ENCODE peak calls at places on chromosomes 7 and 10, in ten cellular contexts. One of them, this sample, is unnamed. For H3K4me1, the result is how much of the 10 kb centered on the place peaks cover.

GRCh38 chr7:144384555-144385245 is 18.8 kb downstream of the NOBOX start:
- DNase-seq in OCI-LY7: no peak
- DNase-seq in left lung: no peak
- DNase-seq in cardiac muscle cell: no peak
- DNase-seq in fibroblast of lung: no peak
- DNase-seq in colonic mucosa: peak
- DNase-seq in upper lobe of right lung: no peak
- DNase-seq in neural progenitor cell: no peak
- DNase-seq in stomach: no peak
- DNase-seq in kidney: peak
- DNase-seq in this sample: no peak

GRCh38 chr7:32573110-32573687 is 77.9 kb downstream of the AVL9 start:
- DNase-seq in stomach: no peak
- DNase-seq in colonic mucosa: no peak
- DNase-seq in neural progenitor cell: no peak
- DNase-seq in cardiac muscle cell: no peak
- DNase-seq in OCI-LY7: no peak
- DNase-seq in upper lobe of right lung: no peak
- DNase-seq in fibroblast of lung: no peak
- DNase-seq in kidney: no peak
- DNase-seq in left lung: no peak
- DNase-seq in this sample: no peak

GRCh38 chr7:158689500-158689899 is 15.1 kb downstream of the NCAPG2 start:
- DNase-seq in colonic mucosa: no peak
- DNase-seq in kidney: no peak
- DNase-seq in cardiac muscle cell: no peak
- DNase-seq in upper lobe of right lung: no peak
- DNase-seq in OCI-LY7: no peak
- DNase-seq in stomach: no peak
- DNase-seq in fibroblast of lung: no peak
- DNase-seq in left lung: no peak
- DNase-seq in neural progenitor cell: no peak
- DNase-seq in this sample: no peak

GRCh38 chr7:73342645-73343044 is 14.7 kb downstream of the FKBP6 start:
- DNase-seq in fibroblast of lung: peak
- DNase-seq in OCI-LY7: no peak
- DNase-seq in kidney: no peak
- DNase-seq in left lung: no peak
- DNase-seq in upper lobe of right lung: no peak
- DNase-seq in neural progenitor cell: peak
- DNase-seq in stomach: peak
- DNase-seq in colonic mucosa: no peak
- DNase-seq in cardiac muscle cell: peak
- DNase-seq in this sample: no peak

GRCh38 chr10:97451605-97452004 is 5.6 kb downstream of the ZDHHC16 start:
- DNase-seq in upper lobe of right lung: no peak
- DNase-seq in OCI-LY7: no peak
- DNase-seq in neural progenitor cell: no peak
- DNase-seq in cardiac muscle cell: no peak
- DNase-seq in fibroblast of lung: no peak
- DNase-seq in colonic mucosa: no peak
- DNase-seq in stomach: no peak
- DNase-seq in left lung: no peak
- DNase-seq in kidney: no peak
- DNase-seq in this sample: no peak

GRCh38 chr10:61592581-61592980 is 70.1 kb upstream of the CABCOCO1 start:
- DNase-seq in OCI-LY7: peak
- DNase-seq in kidney: no peak
- DNase-seq in upper lobe of right lung: no peak
- DNase-seq in stomach: peak
- DNase-seq in neural progenitor cell: peak
- DNase-seq in fibroblast of lung: peak
- DNase-seq in colonic mucosa: no peak
- DNase-seq in cardiac muscle cell: peak
- DNase-seq in left lung: no peak
- DNase-seq in this sample: no peak

GRCh38 chr10:5040781-5041470 is 37.3 kb upstream of the AKR1C2 start:
- DNase-seq in fibroblast of lung: no peak
- DNase-seq in stomach: no peak
- DNase-seq in kidney: no peak
- DNase-seq in neural progenitor cell: no peak
- DNase-seq in OCI-LY7: no peak
- DNase-seq in upper lobe of right lung: no peak
- DNase-seq in cardiac muscle cell: no peak
- DNase-seq in left lung: no peak
- DNase-seq in colonic mucosa: peak
- DNase-seq in this sample: no peak

GRCh38 chr10:132107211-132107946 is 41.6 kb downstream of the JAKMIP3 start:
- DNase-seq in OCI-LY7: no peak
- DNase-seq in stomach: peak
- DNase-seq in colonic mucosa: no peak
- DNase-seq in cardiac muscle cell: no peak
- DNase-seq in neural progenitor cell: no peak
- DNase-seq in left lung: peak
- DNase-seq in fibroblast of lung: no peak
- DNase-seq in kidney: peak
- DNase-seq in upper lobe of right lung: no peak
- DNase-seq in this sample: no peak

GRCh38 chr10:130772056-130772455 is 539.5 kb downstream of the TCERG1L start:
- DNase-seq in fibroblast of lung: no peak
- DNase-seq in stomach: no peak
- DNase-seq in colonic mucosa: no peak
- DNase-seq in left lung: no peak
- DNase-seq in cardiac muscle cell: no peak
- DNase-seq in kidney: peak
- DNase-seq in OCI-LY7: no peak
- DNase-seq in neural progenitor cell: no peak
- DNase-seq in upper lobe of right lung: no peak
- DNase-seq in this sample: no peak

GRCh38 chr10:75378403-75378802 is 23.2 kb downstream of the ZNF503 start:
- DNase-seq in upper lobe of right lung: no peak
- DNase-seq in stomach: no peak
- DNase-seq in kidney: no peak
- DNase-seq in cardiac muscle cell: no peak
- DNase-seq in neural progenitor cell: no peak
- DNase-seq in fibroblast of lung: no peak
- DNase-seq in colonic mucosa: no peak
- DNase-seq in OCI-LY7: no peak
- DNase-seq in left lung: no peak
- DNase-seq in this sample: no peak
- H3K27ac ChIP-seq in upper lobe of right lung: no peak
- H3K27ac ChIP-seq in stomach: peak
- H3K27ac ChIP-seq in kidney: no peak
- H3K27ac ChIP-seq in cardiac muscle cell: no peak
- H3K27ac ChIP-seq in neural progenitor cell: no peak
- H3K27ac ChIP-seq in fibroblast of lung: no peak
- H3K27ac ChIP-seq in colonic mucosa: no peak
- H3K27ac ChIP-seq in OCI-LY7: no peak
- H3K27ac ChIP-seq in left lung: no peak
- H3K27ac ChIP-seq in this sample: no peak

DNA sequence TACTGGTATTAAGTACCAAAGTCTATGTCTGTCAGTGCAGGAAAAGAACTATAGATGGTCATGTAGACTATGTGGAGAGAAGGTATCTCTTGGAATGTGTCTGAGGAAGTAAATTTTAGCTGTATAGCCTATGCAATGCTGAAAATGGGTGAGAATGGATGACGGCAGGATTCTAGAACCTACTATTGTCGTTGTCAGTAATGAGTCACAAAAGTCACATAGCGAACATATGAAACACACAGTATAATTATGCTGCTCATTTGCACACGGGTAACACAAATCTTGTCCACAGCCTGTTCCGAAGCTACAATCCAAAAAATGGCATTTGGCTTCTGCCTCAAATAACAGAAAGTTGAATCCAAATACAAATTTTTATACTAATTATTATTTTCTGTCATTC is 33.6 kb upstream of the KMT2E start:
- DNase-seq in kidney: no peak
- DNase-seq in neural progenitor cell: no peak
- DNase-seq in OCI-LY7: no peak
- DNase-seq in colonic mucosa: no peak
- DNase-seq in stomach: no peak
- DNase-seq in left lung: no peak
- DNase-seq in cardiac muscle cell: no peak
- DNase-seq in upper lobe of right lung: no peak
- DNase-seq in fibroblast of lung: no peak
- DNase-seq in this sample: no peak
- H3K4me1 ChIP-seq in kidney: half or more
- H3K4me1 ChIP-seq in neural progenitor cell: under half
- H3K4me1 ChIP-seq in OCI-LY7: half or more
- H3K4me1 ChIP-seq in colonic mucosa: under half
- H3K4me1 ChIP-seq in stomach: half or more
- H3K4me1 ChIP-seq in left lung: half or more
- H3K4me1 ChIP-seq in cardiac muscle cell: under half
- H3K4me1 ChIP-seq in upper lobe of right lung: half or more
- H3K4me1 ChIP-seq in fibroblast of lung: under half
- H3K4me1 ChIP-seq in this sample: half or more

GRCh38 chr10:102522874-102523249 is 19.1 kb downstream of the SUFU start:
- DNase-seq in left lung: no peak
- DNase-seq in fibroblast of lung: no peak
- DNase-seq in kidney: no peak
- DNase-seq in neural progenitor cell: no peak
- DNase-seq in cardiac muscle cell: no peak
- DNase-seq in upper lobe of right lung: no peak
- DNase-seq in colonic mucosa: no peak
- DNase-seq in OCI-LY7: no peak
- DNase-seq in stomach: peak
- DNase-seq in this sample: no peak
- H3K27ac ChIP-seq in left lung: no peak
- H3K27ac ChIP-seq in fibroblast of lung: peak
- H3K27ac ChIP-seq in kidney: no peak
- H3K27ac ChIP-seq in neural progenitor cell: no peak
- H3K27ac ChIP-seq in cardiac muscle cell: no peak
- H3K27ac ChIP-seq in upper lobe of right lung: no peak
- H3K27ac ChIP-seq in colonic mucosa: no peak
- H3K27ac ChIP-seq in OCI-LY7: no peak
- H3K27ac ChIP-seq in stomach: no peak
- H3K27ac ChIP-seq in this sample: no peak

GRCh38 chr10:33215154-33215553 is 119.3 kb downstream of the NRP1 start:
- DNase-seq in OCI-LY7: no peak
- DNase-seq in fibroblast of lung: no peak
- DNase-seq in kidney: no peak
- DNase-seq in colonic mucosa: no peak
- DNase-seq in neural progenitor cell: no peak
- DNase-seq in left lung: no peak
- DNase-seq in cardiac muscle cell: no peak
- DNase-seq in upper lobe of right lung: no peak
- DNase-seq in stomach: no peak
- DNase-seq in this sample: no peak

GRCh38 chr10:33209777-33210176 is 124.7 kb downstream of the NRP1 start:
- DNase-seq in colonic mucosa: no peak
- DNase-seq in cardiac muscle cell: no peak
- DNase-seq in OCI-LY7: no peak
- DNase-seq in fibroblast of lung: no peak
- DNase-seq in stomach: no peak
- DNase-seq in kidney: no peak
- DNase-seq in upper lobe of right lung: no peak
- DNase-seq in neural progenitor cell: no peak
- DNase-seq in left lung: no peak
- DNase-seq in this sample: no peak

GRCh38 chr10:33214174-33214573 is 120.3 kb downstream of the NRP1 start:
- DNase-seq in kidney: no peak
- DNase-seq in fibroblast of lung: no peak
- DNase-seq in upper lobe of right lung: no peak
- DNase-seq in cardiac muscle cell: no peak
- DNase-seq in left lung: no peak
- DNase-seq in colonic mucosa: no peak
- DNase-seq in neural progenitor cell: no peak
- DNase-seq in OCI-LY7: no peak
- DNase-seq in stomach: no peak
- DNase-seq in this sample: no peak

GRCh38 chr10:33211123-33211878 is 123.2 kb downstream of the NRP1 start:
- DNase-seq in OCI-LY7: no peak
- DNase-seq in cardiac muscle cell: no peak
- DNase-seq in colonic mucosa: no peak
- DNase-seq in fibroblast of lung: peak
- DNase-seq in left lung: no peak
- DNase-seq in neural progenitor cell: no peak
- DNase-seq in upper lobe of right lung: no peak
- DNase-seq in kidney: peak
- DNase-seq in stomach: no peak
- DNase-seq in this sample: no peak

DNA sequence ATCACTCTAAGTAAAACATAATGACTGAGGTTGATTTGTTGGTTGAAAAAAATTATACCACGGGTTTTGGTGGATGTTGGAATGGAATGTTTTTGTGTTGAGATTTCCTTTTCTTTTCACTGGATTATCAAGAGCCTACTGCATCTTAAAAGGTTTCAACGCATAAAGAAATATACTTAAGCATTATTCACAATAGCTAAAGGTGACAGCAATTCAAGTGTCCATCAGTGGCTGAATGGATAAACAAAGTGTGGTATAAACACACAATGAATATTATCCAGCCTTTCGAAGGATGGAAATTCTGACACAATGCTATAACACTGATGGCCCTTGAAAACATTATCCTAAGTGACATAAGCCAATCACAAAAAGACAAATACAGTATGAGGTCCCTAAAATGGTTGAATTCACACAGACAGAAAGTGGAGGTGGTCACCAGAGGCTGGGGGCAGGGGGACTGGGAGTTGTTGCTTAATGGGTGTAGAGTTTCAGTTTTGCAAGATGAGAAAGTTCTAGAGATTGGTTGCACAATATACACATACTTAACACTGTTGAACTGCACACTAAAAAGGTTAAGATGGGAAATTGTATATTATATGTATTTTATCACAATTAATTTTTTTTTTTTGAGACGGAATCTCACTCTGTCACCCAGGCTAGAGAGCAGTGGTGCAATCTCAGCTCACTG is 122.3 kb downstream of the NRP1 start:
- DNase-seq in kidney: no peak
- DNase-seq in stomach: no peak
- DNase-seq in neural progenitor cell: no peak
- DNase-seq in upper lobe of right lung: no peak
- DNase-seq in OCI-LY7: no peak
- DNase-seq in colonic mucosa: no peak
- DNase-seq in fibroblast of lung: peak
- DNase-seq in left lung: no peak
- DNase-seq in cardiac muscle cell: no peak
- DNase-seq in this sample: no peak
- H3K4me1 ChIP-seq in kidney: under half
- H3K4me1 ChIP-seq in stomach: under half
- H3K4me1 ChIP-seq in neural progenitor cell: under half
- H3K4me1 ChIP-seq in upper lobe of right lung: under half
- H3K4me1 ChIP-seq in OCI-LY7: under half
- H3K4me1 ChIP-seq in colonic mucosa: under half
- H3K4me1 ChIP-seq in fibroblast of lung: under half
- H3K4me1 ChIP-seq in left lung: under half
- H3K4me1 ChIP-seq in cardiac muscle cell: under half
- H3K4me1 ChIP-seq in this sample: under half

DNA sequence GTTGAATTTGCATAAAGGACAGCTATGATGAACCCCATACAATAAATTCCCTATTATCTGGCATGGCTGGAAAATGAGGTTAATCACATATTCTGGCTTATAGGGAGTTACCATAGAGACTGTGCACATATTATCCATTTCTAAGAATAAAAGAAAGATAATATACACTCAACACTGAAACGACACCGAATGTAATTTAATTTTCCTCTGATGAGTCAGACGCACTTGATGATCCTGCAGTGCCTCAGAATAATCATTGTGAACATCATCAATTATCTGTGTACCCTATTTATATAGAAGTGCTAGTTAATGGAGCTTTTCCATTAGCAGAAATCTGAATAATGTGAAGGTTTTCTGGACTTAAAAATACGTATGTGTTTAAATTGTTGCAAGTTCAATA is 60.2 kb downstream of the SGCE start:
- DNase-seq in stomach: no peak
- DNase-seq in kidney: no peak
- DNase-seq in upper lobe of right lung: no peak
- DNase-seq in fibroblast of lung: no peak
- DNase-seq in colonic mucosa: no peak
- DNase-seq in OCI-LY7: no peak
- DNase-seq in neural progenitor cell: no peak
- DNase-seq in left lung: no peak
- DNase-seq in cardiac muscle cell: no peak
- DNase-seq in this sample: no peak
- H3K27ac ChIP-seq in stomach: no peak
- H3K27ac ChIP-seq in kidney: no peak
- H3K27ac ChIP-seq in upper lobe of right lung: no peak
- H3K27ac ChIP-seq in fibroblast of lung: no peak
- H3K27ac ChIP-seq in colonic mucosa: no peak
- H3K27ac ChIP-seq in OCI-LY7: no peak
- H3K27ac ChIP-seq in neural progenitor cell: no peak
- H3K27ac ChIP-seq in left lung: no peak
- H3K27ac ChIP-seq in cardiac muscle cell: no peak
- H3K27ac ChIP-seq in this sample: no peak